ENCODE peak calls at places on chromosome 21, in four cellular contexts. One of them, this sample, is unnamed.

GRCh38 chr21:38148046-38148445 is 108.7 kb upstream of the KCNJ15 start:
- DNase-seq in cardiac fibroblast: no peak
- DNase-seq in iPS DF 19.7: no peak
- DNase-seq in left lobe of liver: no peak
- DNase-seq in this sample: no peak

GRCh38 chr21:38562182-38562581 is 63.9 kb upstream of the ERG start:
- DNase-seq in cardiac fibroblast: no peak
- DNase-seq in iPS DF 19.7: no peak
- DNase-seq in left lobe of liver: no peak
- DNase-seq in this sample: no peak

GRCh38 chr21:26834181-26834945 is 10.8 kb downstream of the ADAMTS1 start:
- DNase-seq in cardiac fibroblast: peak; percentile 61
- DNase-seq in iPS DF 19.7: no peak
- DNase-seq in left lobe of liver: no peak
- DNase-seq in this sample: peak; percentile 28

GRCh38 chr21:21341041-21341440 is 342.8 kb downstream of the NCAM2 start:
- DNase-seq in cardiac fibroblast: no peak
- DNase-seq in iPS DF 19.7: no peak
- DNase-seq in left lobe of liver: no peak
- DNase-seq in this sample: no peak

GRCh38 chr21:16002872-16003466 is 273.2 kb downstream of the USP25 start:
- DNase-seq in cardiac fibroblast: peak; percentile 51
- DNase-seq in iPS DF 19.7: no peak
- DNase-seq in left lobe of liver: no peak
- DNase-seq in this sample: peak; percentile 21

GRCh38 chr21:41490330-41490729 is 17.6 kb downstream of the TMPRSS2 start:
- DNase-seq in cardiac fibroblast: no peak
- DNase-seq in iPS DF 19.7: no peak
- DNase-seq in left lobe of liver: no peak
- DNase-seq in this sample: no peak

GRCh38 chr21:41749286-41749685 is 17.6 kb downstream of the RIPK4 start:
- DNase-seq in cardiac fibroblast: no peak
- DNase-seq in iPS DF 19.7: no peak
- DNase-seq in left lobe of liver: no peak
- DNase-seq in this sample: no peak

GRCh38 chr21:38965241-38965640 is 159.5 kb downstream of the ETS2 start:
- DNase-seq in cardiac fibroblast: no peak
- DNase-seq in iPS DF 19.7: no peak
- DNase-seq in left lobe of liver: no peak
- DNase-seq in this sample: no peak

GRCh38 chr21:45306832-45307571 is 19.3 kb upstream of the POFUT2 start:
- DNase-seq in cardiac fibroblast: peak; percentile 94
- DNase-seq in iPS DF 19.7: no peak
- DNase-seq in left lobe of liver: peak; percentile 71
- DNase-seq in this sample: no peak

GRCh38 chr21:41460578-41461527 is 34.8 kb downstream of the MX1 start:
- DNase-seq in cardiac fibroblast: peak; percentile 87
- DNase-seq in iPS DF 19.7: no peak
- DNase-seq in left lobe of liver: peak; percentile 69
- DNase-seq in this sample: peak; percentile 55

GRCh38 chr21:20968391-20968790 is 29.8 kb upstream of the NCAM2 start:
- DNase-seq in cardiac fibroblast: no peak
- DNase-seq in iPS DF 19.7: no peak
- DNase-seq in left lobe of liver: no peak
- DNase-seq in this sample: peak; percentile 23

GRCh38 chr21:42578034-42578433 is 64.4 kb downstream of the SLC37A1 start:
- DNase-seq in cardiac fibroblast: no peak
- DNase-seq in iPS DF 19.7: no peak
- DNase-seq in left lobe of liver: no peak
- DNase-seq in this sample: no peak

GRCh38 chr21:42151148-42152074 is 67.5 kb upstream of the ABCG1 start:
- DNase-seq in cardiac fibroblast: no peak
- DNase-seq in iPS DF 19.7: no peak
- DNase-seq in left lobe of liver: no peak
- DNase-seq in this sample: no peak